ENCODE peak calls at places on chromosomes 11 and 22, in seven cellular contexts. B is endothelial cell of umbilical vein; L is pancreas; J is CD8-positive, alpha-beta T cell; I is right atrium auricular region; G is fibroblast of lung; T is tibial nerve. F is an unnamed sample.

GRCh38 chr11:102345923-102346322 is 1.1 kb upstream of the BIRC2 start:
- DNase-seq in B (peak; percentile 89), L (no peak), J (no peak), I (no peak), G (peak; percentile 80), T (no peak), F (no peak)

GRCh38 chr11:130308925-130309324 is 5.8 kb downstream of the ZBTB44 start:
- DNase-seq in B (no peak), L (no peak), J (no peak), I (no peak), G (no peak), T (no peak), F (no peak)

GRCh38 chr22:20414059-20414440 is 20.1 kb downstream of the ZNF74 start:
- DNase-seq in B (no peak), L (no peak), J (no peak), I (no peak), G (no peak), T (no peak), F (no peak)

GRCh38 chr11:65944767-65945166 is 513 bp upstream of the TSGA10IP start:
- DNase-seq in B (no peak), L (no peak), J (no peak), I (no peak), G (no peak), T (no peak), F (no peak)

GRCh38 chr11:70824590-70825300 is 426.4 kb downstream of the CTTN start:
- DNase-seq in B (no peak), L (no peak), J (no peak), I (no peak), G (no peak), T (no peak), F (no peak)

GRCh38 chr22:36839356-36840073 is 21.3 kb upstream of the NCF4 start:
- DNase-seq in B (no peak), L (no peak), J (no peak), I (no peak), G (peak; percentile 14), T (no peak), F (no peak)

GRCh38 chr11:45253640-45254039 is 32.5 kb downstream of the SYT13 start:
- DNase-seq in B (no peak), L (no peak), J (no peak), I (no peak), G (no peak), T (no peak), F (no peak)

GRCh38 chr22:37472418-37473006 is 13.7 kb downstream of the MFNG start:
- DNase-seq in B (no peak), L (no peak), J (peak; percentile 45), I (no peak), G (no peak), T (no peak), F (no peak)

GRCh38 chr11:11415786-11416390 is 62.8 kb upstream of the CSNK2A3 start:
- DNase-seq in B (no peak), L (no peak), J (no peak), I (no peak), G (peak; percentile 32), T (no peak), F (no peak)

GRCh38 chr11:66878554-66878953 is 21.7 kb downstream of the LRFN4 start:
- DNase-seq in B (no peak), L (no peak), J (no peak), I (no peak), G (no peak), T (no peak), F (no peak)

GRCh38 chr11:47267858-47268257 is 2.1 kb upstream of the MADD start:
- DNase-seq in B (no peak), L (no peak), J (no peak), I (no peak), G (no peak), T (no peak), F (no peak)

GRCh38 chr11:44088871-44089270 is 6.6 kb upstream of the EXT2 start:
- DNase-seq in B (no peak), L (no peak), J (no peak), I (no peak), G (no peak), T (no peak), F (no peak)
- H3K27ac ChIP-seq in B (no peak overlapping the region), L (no peak overlapping the region), J (no peak overlapping the region), I (no peak overlapping the region), G (no peak overlapping the region), T (no peak overlapping the region), F (no peak overlapping the region)

GRCh38 chr22:24435861-24436351 is 8.5 kb downstream of the ADORA2A start:
- DNase-seq in B (no peak), L (peak; percentile 27), J (no peak), I (no peak), G (no peak), T (no peak), F (no peak)

GRCh38 chr22:24433868-24434471 is 6.6 kb downstream of the ADORA2A start:
- DNase-seq in B (peak; percentile 40), L (no peak), J (no peak), I (no peak), G (peak; percentile 65), T (peak; percentile 43), F (no peak)

GRCh38 chr22:24433001-24433867 is 5.8 kb downstream of the ADORA2A start:
- DNase-seq in B (no peak), L (peak; percentile 49), J (no peak), I (no peak), G (no peak), T (no peak), F (no peak)

GRCh38 chr22:24435323-24435645 is 7.9 kb downstream of the ADORA2A start:
- DNase-seq in B (no peak), L (no peak), J (no peak), I (no peak), G (no peak), T (no peak), F (no peak)

DNA sequence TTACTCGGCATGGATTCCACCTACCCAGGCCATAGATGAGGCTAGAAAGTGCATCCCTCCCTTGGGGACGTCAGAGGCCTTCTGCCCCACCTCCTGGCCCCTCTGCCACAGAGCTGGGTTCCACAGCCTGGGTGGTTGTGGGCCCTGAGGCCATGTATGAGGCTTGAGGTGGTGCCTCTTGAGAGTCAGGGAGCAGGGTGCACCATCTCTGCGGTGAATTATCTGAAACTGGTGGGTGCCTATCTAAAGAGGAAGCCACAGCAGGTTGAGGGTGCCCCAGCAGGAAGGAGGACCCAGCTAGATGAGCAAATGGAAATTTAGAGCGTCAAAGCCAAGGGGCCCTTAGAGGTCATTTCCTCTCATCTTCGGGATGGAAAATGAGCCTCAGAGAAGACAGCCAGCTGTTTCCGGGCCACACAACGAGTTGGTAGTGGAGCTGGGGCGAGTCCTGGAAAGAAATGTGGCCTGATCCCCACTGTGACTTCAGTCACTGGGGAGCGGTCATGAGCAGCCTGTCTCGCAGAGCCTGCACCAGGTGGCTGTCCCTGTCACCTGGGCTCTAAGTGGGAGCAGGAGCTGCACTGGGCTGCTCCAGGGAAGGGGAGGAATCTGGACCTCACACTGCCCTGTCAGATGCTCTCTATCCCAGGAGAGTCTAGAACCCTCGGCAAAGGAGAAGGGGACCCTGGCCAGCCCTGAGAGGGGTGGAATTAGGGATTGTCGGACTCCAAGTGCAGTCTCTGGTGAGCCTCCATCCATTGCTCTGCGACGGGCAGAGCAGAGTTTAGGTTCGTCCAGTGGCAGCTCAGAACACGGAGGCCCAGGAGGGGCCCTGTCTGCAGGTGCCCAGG is 7.3 kb downstream of the ADORA2A start:
- DNase-seq in B (no peak), L (peak; percentile 48), J (peak; percentile 56), I (no peak), G (peak; percentile 35), T (peak; percentile 48), F (no peak)
- H3K4me3 ChIP-seq in B (no peak overlapping the region), L (no peak overlapping the region), J (peak overlapping the region; percentile 32), I (no peak overlapping the region), G (no peak overlapping the region), T (no peak overlapping the region), F (no peak overlapping the region)

GRCh38 chr22:47715866-47716578 is 953.6 kb downstream of the TBC1D22A start:
- DNase-seq in B (no peak), L (no peak), J (no peak), I (no peak), G (no peak), T (no peak), F (no peak)

GRCh38 chr22:47718337-47718736 is 955.9 kb downstream of the TBC1D22A start:
- DNase-seq in B (no peak), L (no peak), J (no peak), I (no peak), G (no peak), T (no peak), F (no peak)

GRCh38 chr22:47713880-47714452 is 951.5 kb downstream of the TBC1D22A start:
- DNase-seq in B (no peak), L (no peak), J (no peak), I (no peak), G (no peak), T (no peak), F (no peak)

DNA sequence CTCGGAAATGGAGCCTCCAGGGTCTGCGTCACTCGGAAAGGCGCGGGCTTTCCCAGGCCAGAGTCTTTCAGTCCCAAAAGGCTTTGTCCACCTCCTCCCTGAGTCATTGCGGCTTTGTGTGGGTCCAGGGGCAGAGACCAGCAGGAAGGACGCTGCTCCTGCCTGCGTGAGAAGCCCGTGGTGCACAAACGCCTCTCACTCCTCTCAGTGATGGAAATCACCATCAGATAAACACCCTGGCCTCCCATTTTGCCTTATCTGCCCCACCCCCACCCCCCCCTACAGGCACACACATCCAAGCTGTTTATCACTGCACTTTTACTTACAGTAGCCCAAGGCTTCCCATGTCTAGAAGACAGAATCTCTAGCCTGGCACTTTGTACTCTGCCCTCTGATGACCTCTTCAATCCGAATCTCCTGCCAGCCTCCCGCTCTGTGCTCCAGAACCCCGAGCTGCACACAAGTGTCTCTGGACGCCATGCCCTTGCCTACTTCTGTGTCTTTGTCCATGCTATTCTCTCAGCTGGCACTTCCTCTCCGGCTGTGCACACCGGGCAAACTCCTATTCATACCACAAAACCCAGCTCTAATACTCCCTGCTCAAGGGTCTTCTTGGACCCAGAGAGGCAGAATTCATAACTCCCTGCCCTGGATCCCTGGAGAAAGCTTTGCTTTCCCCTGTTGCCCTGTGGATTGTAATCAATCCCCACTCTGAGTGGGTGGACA is 954.6 kb downstream of the TBC1D22A start:
- DNase-seq in B (no peak), L (no peak), J (no peak), I (no peak), G (no peak), T (no peak), F (no peak)
- H3K9me3 ChIP-seq in B (peaks cover 15% of the 10 kb centered on the region), L (no peaks in the 10 kb centered on the region), J (no peaks in the 10 kb centered on the region), I (no peaks in the 10 kb centered on the region), G (no peaks in the 10 kb centered on the region), T (no peaks in the 10 kb centered on the region), F (peaks cover 61% of the 10 kb centered on the region)

GRCh38 chr11:111946499-111946898 is 9.4 kb downstream of the DIXDC1 start:
- DNase-seq in B (peak; percentile 57), L (no peak), J (no peak), I (peak; percentile 55), G (no peak), T (no peak), F (no peak)
- H3K27ac ChIP-seq in B (peak overlapping the region; percentile 40), L (no peak overlapping the region), J (no peak overlapping the region), I (peak overlapping the region; percentile 4), G (no peak overlapping the region), T (no peak overlapping the region), F (no peak overlapping the region)

F was measured in AG04450.